ENCODE peak calls at places on chromosomes 4 and X, in four cellular contexts. One of them, this sample, is unnamed.

GRCh38 chr4:168059251-168059650 is 33.1 kb upstream of the ANXA10 start:
- DNase-seq in brain microvascular endothelial cell: no peak
- DNase-seq in CD4-positive, alpha-beta T cell: no peak
- DNase-seq in GM04504: no peak
- DNase-seq in this sample: peak

GRCh38 chrX:119427024-119427794 is 28.1 kb downstream of the SLC25A43 start:
- DNase-seq in brain microvascular endothelial cell: peak
- DNase-seq in CD4-positive, alpha-beta T cell: no peak
- DNase-seq in GM04504: no peak
- DNase-seq in this sample: no peak

GRCh38 chr4:792729-793108 is 33.2 kb downstream of the CPLX1 start:
- DNase-seq in brain microvascular endothelial cell: no peak
- DNase-seq in CD4-positive, alpha-beta T cell: no peak
- DNase-seq in GM04504: no peak
- DNase-seq in this sample: no peak

GRCh38 chrX:131827935-131828334 is 195.2 kb upstream of the STK26 start:
- DNase-seq in brain microvascular endothelial cell: peak
- DNase-seq in CD4-positive, alpha-beta T cell: no peak
- DNase-seq in GM04504: no peak
- DNase-seq in this sample: no peak

GRCh38 chr4:15233626-15234025 is 194.2 kb upstream of the C1QTNF7 start:
- DNase-seq in brain microvascular endothelial cell: no peak
- DNase-seq in CD4-positive, alpha-beta T cell: no peak
- DNase-seq in GM04504: no peak
- DNase-seq in this sample: no peak

GRCh38 chr4:98262431-98262830 is 1.2 kb downstream of the RAP1GDS1 start:
- DNase-seq in brain microvascular endothelial cell: no peak
- DNase-seq in CD4-positive, alpha-beta T cell: no peak
- DNase-seq in GM04504: no peak
- DNase-seq in this sample: no peak

GRCh38 chr4:173477016-173477415 is 53.0 kb downstream of the HAND2 start:
- DNase-seq in brain microvascular endothelial cell: no peak
- DNase-seq in CD4-positive, alpha-beta T cell: no peak
- DNase-seq in GM04504: no peak
- DNase-seq in this sample: no peak

GRCh38 chr4:69308634-69309033 is 28.4 kb downstream of the UGT2B28 start:
- DNase-seq in brain microvascular endothelial cell: no peak
- DNase-seq in CD4-positive, alpha-beta T cell: no peak
- DNase-seq in GM04504: no peak
- DNase-seq in this sample: no peak

GRCh38 chr4:1345905-1346780 is 865 bp upstream of the UVSSA start:
- DNase-seq in brain microvascular endothelial cell: peak
- DNase-seq in CD4-positive, alpha-beta T cell: peak
- DNase-seq in GM04504: no peak
- DNase-seq in this sample: no peak

GRCh38 chrX:105315301-105315700 is 94.8 kb upstream of the TEX13A start:
- DNase-seq in brain microvascular endothelial cell: no peak
- DNase-seq in CD4-positive, alpha-beta T cell: no peak
- DNase-seq in GM04504: no peak
- DNase-seq in this sample: no peak

GRCh38 chrX:1500701-1501624 is 36.0 kb downstream of the P2RY8 start:
- DNase-seq in brain microvascular endothelial cell: no peak
- DNase-seq in CD4-positive, alpha-beta T cell: no peak
- DNase-seq in GM04504: no peak
- DNase-seq in this sample: no peak

GRCh38 chr4:147198411-147199051 is 252.9 kb upstream of the TTC29 start:
- DNase-seq in brain microvascular endothelial cell: no peak
- DNase-seq in CD4-positive, alpha-beta T cell: no peak
- DNase-seq in GM04504: no peak
- DNase-seq in this sample: peak

GRCh38 chrX:39690541-39691415 is 407.0 kb downstream of the BCOR start:
- DNase-seq in brain microvascular endothelial cell: no peak
- DNase-seq in CD4-positive, alpha-beta T cell: no peak
- DNase-seq in GM04504: no peak
- DNase-seq in this sample: no peak

GRCh38 chr4:38582445-38582844 is 81.6 kb upstream of the KLF3 start:
- DNase-seq in brain microvascular endothelial cell: no peak
- DNase-seq in CD4-positive, alpha-beta T cell: no peak
- DNase-seq in GM04504: no peak
- DNase-seq in this sample: no peak

GRCh38 chr4:126172126-126172525 is 857.4 kb downstream of the FAT4 start:
- DNase-seq in brain microvascular endothelial cell: no peak
- DNase-seq in CD4-positive, alpha-beta T cell: no peak
- DNase-seq in GM04504: no peak
- DNase-seq in this sample: no peak

GRCh38 chrX:86121916-86122315 is 26.3 kb upstream of the DACH2 start:
- DNase-seq in brain microvascular endothelial cell: no peak
- DNase-seq in CD4-positive, alpha-beta T cell: no peak
- DNase-seq in GM04504: no peak
- DNase-seq in this sample: no peak

GRCh38 chr4:142404191-142404611 is 441.9 kb downstream of the INPP4B start:
- DNase-seq in brain microvascular endothelial cell: peak
- DNase-seq in CD4-positive, alpha-beta T cell: no peak
- DNase-seq in GM04504: no peak
- DNase-seq in this sample: no peak

GRCh38 chr4:84967292-84967651 is 782 bp upstream of the WDFY3 start:
- DNase-seq in brain microvascular endothelial cell: no peak
- DNase-seq in CD4-positive, alpha-beta T cell: no peak
- DNase-seq in GM04504: no peak
- DNase-seq in this sample: no peak

GRCh38 chrX:45508459-45508858 is 307.8 kb upstream of the DIPK2B start:
- DNase-seq in brain microvascular endothelial cell: no peak
- DNase-seq in CD4-positive, alpha-beta T cell: no peak
- DNase-seq in GM04504: no peak
- DNase-seq in this sample: no peak

GRCh38 chrX:24081661-24082154 is 27.0 kb downstream of the EIF2S3 start:
- DNase-seq in brain microvascular endothelial cell: peak
- DNase-seq in CD4-positive, alpha-beta T cell: peak
- DNase-seq in GM04504: peak
- DNase-seq in this sample: no peak

GRCh38 chr4:25310066-25310824 is 2.3 kb upstream of the ZCCHC4 start:
- DNase-seq in brain microvascular endothelial cell: no peak
- DNase-seq in CD4-positive, alpha-beta T cell: no peak
- DNase-seq in GM04504: no peak
- DNase-seq in this sample: no peak

GRCh38 chr4:18917689-18918088 is 896.1 kb upstream of the LCORL start:
- DNase-seq in brain microvascular endothelial cell: peak
- DNase-seq in CD4-positive, alpha-beta T cell: no peak
- DNase-seq in GM04504: no peak
- DNase-seq in this sample: no peak

GRCh38 chr4:102789317-102789717 is 28.5 kb upstream of the MANBA start:
- DNase-seq in brain microvascular endothelial cell: peak
- DNase-seq in CD4-positive, alpha-beta T cell: no peak
- DNase-seq in GM04504: peak
- DNase-seq in this sample: peak

GRCh38 chrX:128106630-128107029 is 54.4 kb upstream of the ACTRT1 start:
- DNase-seq in brain microvascular endothelial cell: no peak
- DNase-seq in CD4-positive, alpha-beta T cell: no peak
- DNase-seq in GM04504: no peak
- DNase-seq in this sample: no peak

GRCh38 chrX:103170216-103170615 is 44.7 kb upstream of the BEX4 start:
- DNase-seq in brain microvascular endothelial cell: no peak
- DNase-seq in CD4-positive, alpha-beta T cell: no peak
- DNase-seq in GM04504: no peak
- DNase-seq in this sample: no peak

GRCh38 chr4:42397256-42397634 is at the start of gene SHISA3:
- DNase-seq in brain microvascular endothelial cell: no peak
- DNase-seq in CD4-positive, alpha-beta T cell: no peak
- DNase-seq in GM04504: no peak
- DNase-seq in this sample: no peak

GRCh38 chr4:94849901-94850300 is 92.1 kb downstream of the BMPR1B start:
- DNase-seq in brain microvascular endothelial cell: no peak
- DNase-seq in CD4-positive, alpha-beta T cell: no peak
- DNase-seq in GM04504: no peak
- DNase-seq in this sample: no peak

GRCh38 chr4:1245481-1246051 is 3.4 kb downstream of the CTBP1 start:
- DNase-seq in brain microvascular endothelial cell: no peak
- DNase-seq in CD4-positive, alpha-beta T cell: no peak
- DNase-seq in GM04504: no peak
- DNase-seq in this sample: no peak

GRCh38 chrX:16469870-16470269 is 180.1 kb upstream of the S100G start:
- DNase-seq in brain microvascular endothelial cell: no peak
- DNase-seq in CD4-positive, alpha-beta T cell: no peak
- DNase-seq in GM04504: no peak
- DNase-seq in this sample: no peak

GRCh38 chr4:72418458-72418857 is 150.6 kb downstream of the ADAMTS3 start:
- DNase-seq in brain microvascular endothelial cell: peak
- DNase-seq in CD4-positive, alpha-beta T cell: no peak
- DNase-seq in GM04504: peak
- DNase-seq in this sample: peak

GRCh38 chrX:119539872-119540271 is 25.3 kb downstream of the STEEP1 start:
- DNase-seq in brain microvascular endothelial cell: no peak
- DNase-seq in CD4-positive, alpha-beta T cell: no peak
- DNase-seq in GM04504: no peak
- DNase-seq in this sample: no peak

GRCh38 chrX:72121381-72121780 is 10.3 kb downstream of the RTL5 start:
- DNase-seq in brain microvascular endothelial cell: peak
- DNase-seq in CD4-positive, alpha-beta T cell: no peak
- DNase-seq in GM04504: peak
- DNase-seq in this sample: peak

GRCh38 chr4:17595471-17596005 is 18.5 kb downstream of the LAP3 start:
- DNase-seq in brain microvascular endothelial cell: no peak
- DNase-seq in CD4-positive, alpha-beta T cell: no peak
- DNase-seq in GM04504: no peak
- DNase-seq in this sample: no peak

GRCh38 chrX:153989971-153990655 is 17.6 kb downstream of the TMEM187 start:
- DNase-seq in brain microvascular endothelial cell: no peak
- DNase-seq in CD4-positive, alpha-beta T cell: no peak
- DNase-seq in GM04504: no peak
- DNase-seq in this sample: no peak

GRCh38 chr4:1900087-1900433 is 28.9 kb downstream of the NSD2 start:
- DNase-seq in brain microvascular endothelial cell: no peak
- DNase-seq in CD4-positive, alpha-beta T cell: no peak
- DNase-seq in GM04504: no peak
- DNase-seq in this sample: no peak

This sample was measured in AG04450.